ENCODE peak calls at places on chromosomes 16 and 17, in nine cellular contexts. N is AG04450, X is fibroblast of the aortic adventitia, O is BJ, A is sigmoid colon, P is ovary, F is lung, J is AG04449, H is neural progenitor cell. Y is an unnamed sample.

GRCh38 chr17:76784926-76785325 is 47.0 kb downstream of the MFSD11 start:
- DNase-seq in N (no peak), X (no peak), O (no peak), A (no peak), P (no peak), F (no peak), J (no peak), H (no peak), Y (no peak)

GRCh38 chr16:66326995-66327513 is 39.4 kb upstream of the CDH5 start:
- DNase-seq in N (no peak), X (peak; percentile 28), O (no peak), A (no peak), P (no peak), F (no peak), J (no peak), H (no peak), Y (no peak)

GRCh38 chr17:72287586-72287985 is 166.8 kb downstream of the SOX9 start:
- DNase-seq in N (no peak), X (no peak), O (no peak), A (no peak), P (no peak), F (peak; percentile 32), J (no peak), H (no peak), Y (no peak)

GRCh38 chr17:82234211-82235055 is 5.6 kb downstream of the SLC16A3 start:
- DNase-seq in N (no peak), X (no peak), O (no peak), A (no peak), P (no peak), F (no peak), J (no peak), H (no peak), Y (no peak)

GRCh38 chr17:55340171-55340570 is 75.4 kb downstream of the HLF start:
- DNase-seq in N (no peak), X (no peak), O (no peak), A (no peak), P (no peak), F (no peak), J (no peak), H (no peak), Y (no peak)

GRCh38 chr17:68305132-68305531 is 13.8 kb downstream of the ARSG start:
- DNase-seq in N (no peak), X (no peak), O (no peak), A (no peak), P (no peak), F (no peak), J (no peak), H (no peak), Y (no peak)

GRCh38 chr16:65658339-65659275 is 536.7 kb upstream of the CDH11 start:
- DNase-seq in N (peak; percentile 44), X (peak; percentile 95), O (peak; percentile 69), A (no peak), P (no peak), F (no peak), J (peak; percentile 52), H (no peak), Y (peak; percentile 37)

GRCh38 chr17:69734656-69735055 is 320.2 kb downstream of the MAP2K6 start:
- DNase-seq in N (no peak), X (no peak), O (no peak), A (no peak), P (no peak), F (no peak), J (no peak), H (no peak), Y (no peak)

GRCh38 chr16:59573528-59574271 is 839.6 kb upstream of the GOT2 start:
- DNase-seq in N (peak; percentile 64), X (peak; percentile 20), O (no peak), A (no peak), P (no peak), F (no peak), J (peak; percentile 58), H (no peak), Y (peak; percentile 65)

GRCh38 chr16:58814348-58814801 is 80.3 kb upstream of the GOT2 start:
- DNase-seq in N (peak; percentile 2), X (peak; percentile 54), O (peak; percentile 4), A (no peak), P (peak; percentile 12), F (no peak), J (no peak), H (peak; percentile 74), Y (no peak)

GRCh38 chr17:6528557-6528956 is 27.8 kb downstream of the PITPNM3 start:
- DNase-seq in N (no peak), X (no peak), O (no peak), A (peak; percentile 15), P (no peak), F (no peak), J (no peak), H (no peak), Y (no peak)

GRCh38 chr17:6531575-6531974 is 24.8 kb downstream of the PITPNM3 start:
- DNase-seq in N (no peak), X (no peak), O (no peak), A (peak; percentile 32), P (no peak), F (no peak), J (no peak), H (no peak), Y (no peak)

GRCh38 chr17:6526362-6527152 is 29.8 kb downstream of the PITPNM3 start:
- DNase-seq in N (no peak), X (peak; percentile 20), O (no peak), A (peak; percentile 20), P (no peak), F (no peak), J (no peak), H (peak; percentile 52), Y (no peak)

GRCh38 chr17:6532441-6532885 is 23.9 kb downstream of the PITPNM3 start:
- DNase-seq in N (no peak), X (no peak), O (no peak), A (peak; percentile 19), P (no peak), F (no peak), J (no peak), H (no peak), Y (no peak)

GRCh38 chr17:6530324-6530920 is 25.9 kb downstream of the PITPNM3 start:
- DNase-seq in N (no peak), X (no peak), O (no peak), A (peak; percentile 25), P (no peak), F (no peak), J (no peak), H (no peak), Y (no peak)
- H3K4me3 ChIP-seq in N (no peak overlapping the region), X (no peak overlapping the region), O (no peak overlapping the region), A (no peak overlapping the region), P (no peak overlapping the region), F (no peak overlapping the region), J (no peak overlapping the region), H (no peak overlapping the region), Y (no peak overlapping the region)

GRCh38 chr16:50532576-50532975 is 15.6 kb upstream of the NKD1 start:
- DNase-seq in N (no peak), X (no peak), O (no peak), A (no peak), P (no peak), F (no peak), J (no peak), H (no peak), Y (no peak)

GRCh38 chr16:50531359-50531758 is 16.8 kb upstream of the NKD1 start:
- DNase-seq in N (no peak), X (no peak), O (no peak), A (no peak), P (no peak), F (no peak), J (no peak), H (no peak), Y (no peak)

GRCh38 chr16:50530277-50531236 is 17.6 kb upstream of the NKD1 start:
- DNase-seq in N (no peak), X (no peak), O (no peak), A (no peak), P (no peak), F (peak; percentile 61), J (no peak), H (no peak), Y (no peak)

GRCh38 chr16:50533317-50533716 is 14.9 kb upstream of the NKD1 start:
- DNase-seq in N (no peak), X (no peak), O (no peak), A (no peak), P (no peak), F (no peak), J (no peak), H (no peak), Y (no peak)

GRCh38 chr16:50531901-50532300 is 16.3 kb upstream of the NKD1 start:
- DNase-seq in N (no peak), X (no peak), O (no peak), A (no peak), P (no peak), F (no peak), J (no peak), H (no peak), Y (no peak)
- H3K4me3 ChIP-seq in N (no peak overlapping the region), X (no peak overlapping the region), O (no peak overlapping the region), A (no peak overlapping the region), P (no peak overlapping the region), F (no peak overlapping the region), J (no peak overlapping the region), H (no peak overlapping the region), Y (no peak overlapping the region)

DNA sequence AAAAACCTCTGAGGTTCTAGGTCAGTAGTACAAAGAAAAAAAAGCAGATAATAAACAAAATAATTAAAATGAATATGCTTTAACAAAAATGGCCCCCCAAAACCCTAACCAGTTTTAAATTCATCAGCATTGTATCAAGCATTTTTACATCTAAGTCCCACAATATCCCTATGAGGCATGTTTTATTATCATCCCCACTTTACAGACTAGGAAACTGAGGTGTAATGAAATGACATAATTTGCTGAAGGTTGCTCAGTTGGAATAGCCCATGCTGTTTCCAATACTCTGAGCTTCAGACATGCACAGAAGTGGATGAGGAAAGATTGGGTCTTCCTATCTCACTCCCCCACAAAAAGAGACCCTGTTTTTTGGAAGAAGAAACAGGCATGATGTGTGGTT is 88.3 kb downstream of the SNX11 start:
- DNase-seq in N (no peak), X (no peak), O (no peak), A (no peak), P (no peak), F (no peak), J (no peak), H (no peak), Y (no peak)
- H3K4me3 ChIP-seq in N (no peak overlapping the region), X (no peak overlapping the region), O (no peak overlapping the region), A (no peak overlapping the region), P (no peak overlapping the region), F (no peak overlapping the region), J (no peak overlapping the region), H (no peak overlapping the region), Y (no peak overlapping the region)

GRCh38 chr17:50533720-50534148 is 1.2 kb downstream of the EPN3 start:
- DNase-seq in N (no peak), X (peak; percentile 66), O (no peak), A (no peak), P (peak; percentile 91), F (no peak), J (no peak), H (no peak), Y (no peak)

GRCh38 chr17:50529849-50530248 is 2.7 kb upstream of the EPN3 start:
- DNase-seq in N (no peak), X (no peak), O (no peak), A (no peak), P (no peak), F (no peak), J (no peak), H (no peak), Y (no peak)

GRCh38 chr17:50533185-50533584 is 650 bp downstream of the EPN3 start:
- DNase-seq in N (no peak), X (no peak), O (no peak), A (no peak), P (no peak), F (no peak), J (no peak), H (no peak), Y (no peak)

GRCh38 chr17:50532452-50533024 is at the start of gene EPN3:
- DNase-seq in N (no peak), X (no peak), O (no peak), A (no peak), P (no peak), F (no peak), J (no peak), H (peak; percentile 44), Y (no peak)

GRCh38 chr17:50531428-50532025 is 1.0 kb upstream of the EPN3 start:
- DNase-seq in N (no peak), X (no peak), O (no peak), A (no peak), P (no peak), F (no peak), J (no peak), H (no peak), Y (no peak)
- H3K4me3 ChIP-seq in N (no peak overlapping the region), X (no peak overlapping the region), O (no peak overlapping the region), A (no peak overlapping the region), P (no peak overlapping the region), F (no peak overlapping the region), J (no peak overlapping the region), H (no peak overlapping the region), Y (no peak overlapping the region)